ENCODE peak calls at places on chromosomes 12 and 14, in five cellular contexts. S is HS-5; J is WERI-Rb-1; T is activated T-helper 1 cell treated with anti-CD3 and anti-CD28 coated beads, Interleukin-12 subunit alpha, Interleukin-12 subunit beta, Interleukin-2, Interleukin-4 antibody, amounts not matched to agents 30 ng/mL and 10 ng/mL and 1 ng/mL, durations not matched to agents 14 hours and 24 hours and 36 hours; C is left ventricle myocardium inferior. Q is an unnamed sample.

GRCh38 chr14:101817511-101818001 is 56.0 kb downstream of the PPP2R5C start:
- DNase-seq in T (no peak), J (no peak), C (no peak), S (no peak), Q (no peak)

GRCh38 chr12:90058721-90059120 is 350.1 kb upstream of the ATP2B1 start:
- DNase-seq in T (no peak), C (no peak), S (peak), J (no peak), Q (no peak)

GRCh38 chr14:94113490-94113889 is 3.0 kb downstream of the IFI27 start:
- DNase-seq in J (no peak), C (peak), T (no peak), S (no peak), Q (no peak)

GRCh38 chr12:91205791-91206190 is 23.2 kb upstream of the DCN start:
- DNase-seq in J (no peak), C (no peak), T (no peak), S (no peak), Q (no peak)

GRCh38 chr14:90266441-90267154 is 10.2 kb downstream of the PSMC1 start:
- DNase-seq in T (no peak), J (no peak), S (no peak), C (no peak), Q (no peak)

GRCh38 chr14:59871166-59871495 is 555 bp upstream of the RTN1 start:
- DNase-seq in J (no peak), T (no peak), C (no peak), S (no peak), Q (no peak)

GRCh38 chr12:131808744-131809371 is 19.3 kb upstream of the MMP17 start:
- DNase-seq in T (peak), J (no peak), C (peak), S (no peak), Q (no peak)

GRCh38 chr14:98466807-98467206 is 805.2 kb downstream of the BCL11B start:
- DNase-seq in T (no peak), S (no peak), J (no peak), C (no peak), Q (no peak)

GRCh38 chr12:123293178-123293760 is 21.6 kb upstream of the CDK2AP1 start:
- DNase-seq in T (no peak), C (no peak), S (no peak), J (no peak), Q (no peak)

GRCh38 chr12:76398106-76398505 is 49.9 kb upstream of the BBS10 start:
- DNase-seq in J (no peak), S (no peak), C (no peak), T (no peak), Q (no peak)

GRCh38 chr12:1812650-1813302 is 7.6 kb upstream of the LRTM2 start:
- DNase-seq in S (no peak), J (no peak), T (no peak), C (no peak), Q (no peak)

GRCh38 chr12:9869307-9870161 is at the start of gene CLEC2B:
- DNase-seq in S (peak), T (peak), C (no peak), J (no peak), Q (no peak)

GRCh38 chr12:12721251-12721689 is 4.1 kb downstream of the CDKN1B start:
- DNase-seq in C (no peak), J (no peak), T (no peak), S (no peak), Q (no peak)

GRCh38 chr12:120327593-120327992 is at the start of gene PLA2G1B:
- DNase-seq in J (no peak), S (no peak), T (no peak), C (no peak), Q (no peak)

GRCh38 chr12:15216036-15216889 is 5.0 kb downstream of the RERG start:
- DNase-seq in C (no peak), S (no peak), J (no peak), T (no peak), Q (no peak)

GRCh38 chr12:88108021-88108420 is 33.9 kb downstream of the CEP290 start:
- DNase-seq in C (no peak), T (no peak), S (peak), J (no peak), Q (no peak)

GRCh38 chr12:108305520-108305919 is 33.6 kb downstream of the CMKLR1 start:
- DNase-seq in S (peak), J (no peak), T (no peak), C (peak), Q (no peak)

GRCh38 chr12:40055227-40055579 is 50.7 kb downstream of the SLC2A13 start:
- DNase-seq in S (no peak), J (no peak), C (no peak), T (no peak), Q (no peak)

GRCh38 chr14:105168093-105168420 is 519 bp downstream of the JAG2 start:
- DNase-seq in T (no peak), S (no peak), C (no peak), J (no peak), Q (no peak)

GRCh38 chr12:103560604-103561101 is 26.4 kb upstream of the STAB2 start:
- DNase-seq in S (peak), J (no peak), T (no peak), C (no peak), Q (no peak)

GRCh38 chr12:21773799-21774198 is 707 bp downstream of the KCNJ8 start:
- DNase-seq in C (no peak), S (no peak), J (peak), T (no peak), Q (no peak)

GRCh38 chr14:75566321-75566720 is 12.1 kb upstream of the FLVCR2 start:
- DNase-seq in T (peak), C (no peak), S (no peak), J (no peak), Q (no peak)